ENCODE peak calls at places on chromosomes 7 and 10, in ten cellular contexts. B is suprapubic skin; O is mammary epithelial cell; L is H7; T is GM06990; U is naive thymus-derived CD4-positive, alpha-beta T cell; R is CD4-positive, CD25-positive, alpha-beta regulatory T cell; H is brain microvascular endothelial cell; P is BE2C; Q is bronchial epithelial cell. D is an unnamed sample. For H3K27me3 and H3K36me3, the result is how much of the 10 kb centered on the place peaks cover.

GRCh38 chr7:29893351-29894005 is 87.2 kb downstream of the WIPF3 start:
- DNase-seq in B (no peak), Q (no peak), R (no peak), U (no peak), L (no peak), H (no peak), T (no peak), P (no peak), O (no peak), D (no peak)

GRCh38 chr10:16626697-16627096 is 105.0 kb upstream of the C1QL3 start:
- DNase-seq in O (no peak), Q (no peak), U (no peak), R (no peak), L (no peak), P (no peak), H (no peak), B (no peak), T (no peak), D (no peak)

GRCh38 chr7:30244340-30244739 is 40.1 kb upstream of the ZNRF2 start:
- DNase-seq in U (no peak), P (no peak), L (no peak), Q (no peak), R (no peak), H (no peak), B (no peak), O (no peak), T (no peak), D (no peak)

GRCh38 chr7:107372298-107372697 is 97.6 kb upstream of the GPR22 start:
- DNase-seq in O (peak), U (no peak), L (no peak), T (no peak), R (no peak), Q (peak), H (peak), B (no peak), P (no peak), D (no peak)

GRCh38 chr7:151045967-151046366 is 2.4 kb upstream of the ASIC3 start:
- DNase-seq in B (no peak), Q (no peak), P (no peak), H (no peak), R (no peak), L (no peak), T (no peak), O (no peak), U (no peak), D (no peak)

GRCh38 chr10:69048103-69048502 is 39.8 kb upstream of the SRGN start:
- DNase-seq in O (no peak), T (no peak), B (no peak), L (no peak), H (peak), U (no peak), R (peak), P (no peak), Q (peak), D (no peak)

GRCh38 chr7:129896568-129897382 is 56.0 kb downstream of the UBE2H start:
- DNase-seq in H (no peak), R (no peak), Q (peak), B (no peak), U (no peak), O (peak), P (no peak), L (no peak), T (no peak), D (peak)

GRCh38 chr7:93515144-93515543 is 59.4 kb downstream of the CALCR start:
- DNase-seq in O (peak), U (no peak), B (no peak), L (no peak), Q (peak), P (no peak), H (peak), T (no peak), R (no peak), D (no peak)

GRCh38 chr10:91691255-91691654 is 58.4 kb upstream of the PPP1R3C start:
- DNase-seq in U (no peak), H (no peak), O (peak), B (no peak), T (no peak), P (no peak), R (no peak), L (no peak), Q (peak), D (no peak)

GRCh38 chr7:41592226-41592625 is 110.7 kb downstream of the INHBA start:
- DNase-seq in O (no peak), L (no peak), Q (no peak), R (no peak), P (no peak), B (no peak), T (no peak), U (no peak), H (no peak), D (no peak)

GRCh38 chr7:49564379-49564714 is 209.1 kb upstream of the VWC2 start:
- DNase-seq in O (no peak), T (no peak), H (no peak), B (no peak), U (no peak), L (no peak), Q (no peak), P (no peak), R (no peak), D (no peak)

GRCh38 chr10:50550291-50550839 is 73.4 kb downstream of the SGMS1 start:
- DNase-seq in O (no peak), P (peak), T (no peak), U (no peak), R (no peak), L (no peak), B (no peak), H (no peak), Q (no peak), D (no peak)

GRCh38 chr10:66180651-66181318 is 745.1 kb upstream of the LRRTM3 start:
- DNase-seq in O (peak), H (peak), L (peak), R (peak), B (no peak), Q (peak), U (peak), T (peak), P (peak), D (no peak)

GRCh38 chr7:100088621-100089457 is at the start of gene COPS6:
- DNase-seq in Q (peak), O (peak), P (peak), H (peak), T (peak), B (peak), L (peak), U (peak), R (peak), D (peak)

GRCh38 chr7:152602962-152603361 is 73.0 kb downstream of the XRCC2 start:
- DNase-seq in H (peak), Q (no peak), B (no peak), L (no peak), R (no peak), O (no peak), U (no peak), P (no peak), T (no peak), D (no peak)

GRCh38 chr10:68963151-68963550 is 7.2 kb downstream of the DDX21 start:
- DNase-seq in H (no peak), T (no peak), Q (no peak), B (no peak), P (no peak), L (no peak), R (no peak), U (no peak), O (no peak), D (no peak)

GRCh38 chr7:77157446-77157845 is 35.0 kb downstream of the CCDC146 start:
- DNase-seq in B (no peak), L (no peak), P (no peak), U (no peak), T (peak), O (peak), R (peak), Q (peak), H (no peak), D (no peak)

GRCh38 chr10:77832243-77832642 is 94.3 kb downstream of the DLG5 start:
- DNase-seq in B (no peak), H (no peak), L (no peak), T (no peak), P (no peak), Q (peak), O (no peak), U (no peak), R (peak), D (no peak)

GRCh38 chr7:82507976-82508677 is 64.5 kb upstream of the CACNA2D1 start:
- DNase-seq in B (no peak), T (no peak), U (no peak), R (no peak), O (no peak), P (no peak), L (peak), H (no peak), Q (no peak), D (no peak)

GRCh38 chr10:108791030-108791429 is 1132.3 kb downstream of the XPNPEP1 start:
- DNase-seq in R (no peak), B (no peak), H (no peak), P (no peak), U (no peak), L (no peak), O (no peak), T (no peak), Q (peak), D (no peak)

GRCh38 chr10:108789911-108790310 is 1133.4 kb downstream of the XPNPEP1 start:
- DNase-seq in P (no peak), U (no peak), L (no peak), Q (peak), R (no peak), T (no peak), B (no peak), H (no peak), O (peak), D (no peak)

GRCh38 chr10:108787932-108788331 is 1135.4 kb downstream of the XPNPEP1 start:
- DNase-seq in B (no peak), R (no peak), P (no peak), Q (peak), U (no peak), L (no peak), O (no peak), H (no peak), T (no peak), D (no peak)

GRCh38 chr10:108788891-108789290 is 1134.4 kb downstream of the XPNPEP1 start:
- DNase-seq in U (no peak), L (no peak), H (no peak), T (no peak), O (no peak), B (no peak), P (no peak), R (no peak), Q (no peak), D (no peak)

DNA sequence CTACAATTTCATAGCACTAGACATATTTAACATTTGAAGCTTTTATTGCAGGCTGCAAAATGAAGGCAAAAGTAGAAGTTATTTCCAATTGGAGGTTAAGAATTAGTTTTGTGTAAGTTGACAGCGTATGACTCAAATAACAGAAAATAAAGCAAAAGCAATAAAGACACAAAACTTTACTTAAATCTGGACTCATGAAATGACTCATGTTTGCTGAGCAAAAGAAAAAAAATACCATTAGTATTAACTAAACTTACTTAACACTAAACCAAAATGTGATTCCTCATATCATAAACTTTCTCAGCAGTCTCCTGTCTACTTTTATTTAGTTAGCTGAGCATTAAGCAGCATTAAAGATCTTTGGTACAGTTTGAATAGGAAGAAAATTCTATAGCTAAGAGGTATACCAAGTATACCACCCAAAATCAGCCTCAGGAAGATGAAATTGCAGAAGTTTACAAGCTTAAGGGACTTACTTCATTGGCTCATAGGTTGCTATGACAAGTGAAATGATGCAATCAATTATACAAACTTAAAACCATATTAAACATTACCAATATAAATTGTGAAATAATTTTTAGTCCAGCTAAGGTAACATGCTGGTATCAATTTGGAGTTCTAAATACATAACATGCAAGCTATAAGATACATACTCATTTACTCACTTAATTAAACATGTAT is 1131.4 kb downstream of the XPNPEP1 start:
- DNase-seq in T (no peak), B (no peak), R (no peak), L (no peak), P (no peak), O (no peak), Q (peak), H (no peak), U (no peak), D (no peak)
- H3K27me3 ChIP-seq in T (under half), B (under half), R (under half), L (under half), P (under half), O (under half), Q (under half), H (under half), U (under half), D (under half)

DNA sequence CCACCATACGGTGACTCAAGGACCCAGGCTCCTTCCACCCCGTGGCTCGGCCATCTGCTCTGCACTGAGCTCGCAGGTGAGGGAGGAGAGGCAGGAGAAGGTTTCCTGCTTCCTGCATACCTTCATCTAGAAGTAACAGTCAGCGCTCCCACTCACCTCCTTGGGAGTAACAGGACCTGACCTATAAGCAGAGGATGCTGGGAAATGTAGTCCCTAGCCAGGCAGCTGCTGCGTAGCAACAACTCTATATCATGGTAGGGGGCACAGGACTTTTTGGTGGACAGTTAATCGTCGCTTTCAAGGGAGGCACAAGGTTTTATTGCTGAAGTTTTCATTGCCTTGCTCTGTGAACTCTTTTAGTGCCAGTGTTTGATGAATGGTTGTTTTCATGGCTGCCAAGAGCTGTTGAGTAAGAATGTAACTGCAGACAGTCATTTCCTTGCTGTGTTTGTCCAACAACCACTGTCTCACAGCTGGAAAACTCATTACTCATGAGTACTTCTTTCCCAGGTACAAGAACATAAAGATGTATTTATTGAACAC is 10.2 kb upstream of the ZFYVE27 start:
- DNase-seq in P (no peak), T (no peak), L (peak), B (no peak), O (peak), U (no peak), Q (peak), H (peak), R (peak), D (peak)
- H3K4me3 ChIP-seq in P (no peak), T (no peak), L (no peak), B (no peak), O (peak), U (no peak), Q (no peak), H (peak), R (no peak), D (no peak)

GRCh38 chr10:47043928-47044544 is 132.8 kb downstream of the PTPN20 start:
- DNase-seq in B (no peak), Q (no peak), U (no peak), H (no peak), T (no peak), P (no peak), R (no peak), O (no peak), L (no peak), D (no peak)

GRCh38 chr10:47041401-47042198 is 130.4 kb downstream of the PTPN20 start:
- DNase-seq in R (no peak), P (no peak), B (peak), Q (no peak), U (no peak), L (no peak), T (no peak), O (no peak), H (no peak), D (no peak)

GRCh38 chr10:47042199-47042473 is 130.9 kb downstream of the PTPN20 start:
- DNase-seq in P (no peak), U (no peak), L (no peak), H (no peak), O (no peak), T (no peak), B (peak), Q (no peak), R (no peak), D (no peak)

GRCh38 chr10:47044741-47045140 is 133.5 kb downstream of the PTPN20 start:
- DNase-seq in Q (no peak), B (no peak), H (no peak), T (no peak), U (no peak), L (no peak), O (no peak), P (peak), R (no peak), D (no peak)

GRCh38 chr10:47042815-47043750 is 131.9 kb downstream of the PTPN20 start:
- DNase-seq in R (no peak), T (no peak), B (no peak), H (no peak), Q (no peak), P (peak), U (no peak), L (peak), O (no peak), D (no peak)
- H3K36me3 ChIP-seq in R (under half), T (under half), B (under half), H (under half), Q (under half), P (under half), U (under half), L (under half), O (under half), D (under half)

GRCh38 chr10:97136744-97137143 is 49.0 kb downstream of the SLIT1 start:
- DNase-seq in R (no peak), P (no peak), T (no peak), U (no peak), Q (no peak), O (no peak), L (no peak), H (no peak), B (no peak), D (no peak)

GRCh38 chr10:97140284-97140846 is 45.4 kb downstream of the SLIT1 start:
- DNase-seq in O (no peak), Q (no peak), T (no peak), R (no peak), U (no peak), P (no peak), L (peak), H (no peak), B (no peak), D (no peak)

GRCh38 chr10:97139651-97140283 is 46.0 kb downstream of the SLIT1 start:
- DNase-seq in U (no peak), R (no peak), O (no peak), L (no peak), T (no peak), H (no peak), P (no peak), B (no peak), Q (no peak), D (no peak)

GRCh38 chr10:97138174-97138573 is 47.6 kb downstream of the SLIT1 start:
- DNase-seq in Q (no peak), T (no peak), P (no peak), U (no peak), B (no peak), L (peak), R (no peak), H (no peak), O (no peak), D (no peak)

DNA sequence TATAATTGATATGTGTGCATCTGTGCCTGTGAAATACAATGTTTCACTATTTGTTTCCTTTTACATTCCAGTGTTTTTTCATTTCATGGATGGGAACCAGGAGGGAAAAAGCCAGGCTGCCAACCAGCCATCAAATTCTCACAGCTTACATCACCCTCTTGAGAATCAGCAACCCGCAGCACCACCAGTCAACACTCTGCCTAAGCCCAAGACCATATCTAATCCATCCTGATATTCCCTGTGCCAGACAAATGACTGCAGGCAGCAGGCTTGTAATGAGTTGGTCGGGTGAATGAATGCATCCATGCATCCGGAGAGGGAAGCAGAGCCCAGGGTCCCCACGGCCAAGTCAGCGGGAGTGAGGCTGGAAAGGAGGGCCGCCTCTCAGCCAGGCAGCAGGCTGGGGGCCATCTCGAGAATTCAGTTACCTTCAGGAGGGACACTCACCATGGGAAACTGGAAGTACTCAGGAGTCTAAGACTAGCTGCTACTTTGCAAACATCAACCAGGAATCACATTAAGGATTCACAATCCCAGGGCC is 46.9 kb downstream of the SLIT1 start:
- DNase-seq in T (no peak), L (no peak), P (no peak), Q (no peak), R (no peak), U (no peak), O (no peak), H (no peak), B (no peak), D (no peak)
- H3K27me3 ChIP-seq in T (under half), L (under half), P (under half), Q (under half), R (under half), U (under half), O (under half), H (under half), B (under half), D (under half)

DNA sequence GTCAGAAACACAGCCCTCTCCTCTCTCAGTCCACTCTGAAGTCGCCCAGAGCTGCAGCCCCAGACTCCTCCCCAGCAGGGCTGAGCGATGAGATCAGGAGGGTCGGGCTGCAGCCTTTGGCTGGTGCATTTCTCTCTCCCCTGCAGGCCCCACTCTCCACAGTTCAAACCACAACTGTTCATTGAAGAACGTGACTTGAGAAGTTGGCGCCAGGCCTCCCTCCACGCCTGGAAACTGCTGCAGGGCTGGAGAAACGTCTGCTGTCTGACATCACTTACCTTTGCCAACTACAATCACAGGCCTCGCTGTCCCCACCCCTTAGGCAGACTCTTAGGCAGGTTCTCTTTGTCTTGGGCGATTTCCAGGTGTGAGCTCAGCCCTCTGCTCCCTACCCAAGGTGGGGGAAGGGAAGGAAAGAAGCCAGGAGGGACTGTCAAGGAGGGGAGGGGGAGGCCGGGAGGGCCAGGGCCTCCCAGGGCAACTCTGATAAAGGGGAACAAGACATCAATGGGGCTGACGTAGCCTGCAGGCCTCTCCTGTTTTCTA is 32.8 kb downstream of the CALML5 start:
- DNase-seq in U (peak), B (peak), Q (peak), T (no peak), L (peak), H (no peak), P (peak), O (peak), R (no peak), D (no peak)
- H3K4me3 ChIP-seq in U (no peak), B (no peak), Q (no peak), T (no peak), L (no peak), H (no peak), P (no peak), O (no peak), R (no peak), D (no peak)

GRCh38 chr7:44661233-44661632 is 54.8 kb downstream of the OGDH start:
- DNase-seq in U (no peak), R (no peak), T (no peak), B (no peak), H (no peak), P (no peak), Q (no peak), L (no peak), O (no peak), D (no peak)
- H3K36me3 ChIP-seq in U (under half), R (half or more), T (under half), B (under half), H (under half), P (under half), Q (under half), L (under half), O (under half), D (half or more)

GRCh38 chr10:25175527-25176420 is 973 bp downstream of the GPR158 start:
- DNase-seq in R (no peak), O (no peak), H (no peak), P (peak), L (peak), B (no peak), U (no peak), Q (no peak), T (no peak), D (no peak)

GRCh38 chr10:25177754-25178135 is 2.9 kb downstream of the GPR158 start:
- DNase-seq in B (no peak), T (no peak), Q (no peak), L (no peak), R (no peak), H (no peak), O (no peak), U (no peak), P (no peak), D (no peak)

GRCh38 chr10:25176421-25176968 is 1.7 kb downstream of the GPR158 start:
- DNase-seq in R (no peak), H (no peak), Q (no peak), U (no peak), O (no peak), L (peak), T (peak), B (no peak), P (peak), D (no peak)

GRCh38 chr10:25178411-25178810 is 3.6 kb downstream of the GPR158 start:
- DNase-seq in Q (no peak), B (no peak), L (no peak), R (no peak), H (no peak), U (no peak), T (no peak), P (no peak), O (no peak), D (no peak)

GRCh38 chr10:25177093-25177753 is 2.4 kb downstream of the GPR158 start:
- DNase-seq in Q (no peak), L (no peak), U (no peak), P (no peak), R (no peak), B (no peak), O (no peak), H (no peak), T (no peak), D (no peak)
- H3K27me3 ChIP-seq in Q (under half), L (under half), U (under half), P (under half), R (under half), B (half or more), O (under half), H (under half), T (under half), D (under half)